ENCODE peak calls at places on chromosomes 5 and 9, in ten cellular contexts. A is activated naive CD4-positive, alpha-beta T cell; E is naive thymus-derived CD8-positive, alpha-beta T cell; T is stimulated activated CD4-positive, alpha-beta T cell treated with anti-CD3 and anti-CD28 coated beads, Interleukin-15, amount 100 ng/mL, for 1 hour; U is WTC11; S is T-helper 2 cell; P is GM19239; H is NCI-H1092; R is naive thymus-derived CD4-positive, alpha-beta T cell; Y is lower lobe of right lung. O is an unnamed sample.

GRCh38 chr5:171365351-171365750 is 22.3 kb upstream of the NPM1 start:
- DNase-seq in P (no peak), E (no peak), R (no peak), U (peak; percentile 34), S (no peak), H (no peak), A (no peak), Y (no peak), T (no peak), O (no peak)

GRCh38 chr9:68637020-68637419 is 68.0 kb upstream of the PIP5K1B start:
- DNase-seq in U (no peak), Y (no peak), R (no peak), E (no peak), A (no peak), S (no peak), P (no peak), T (no peak), H (no peak), O (no peak)

GRCh38 chr5:170429014-170429413 is 39.8 kb upstream of the KCNMB1 start:
- DNase-seq in A (no peak), E (no peak), U (no peak), S (no peak), R (no peak), P (no peak), Y (no peak), H (no peak), T (no peak), O (no peak)

GRCh38 chr9:70479880-70480291 is 65.4 kb upstream of the KLF9 start:
- DNase-seq in A (no peak), H (peak; percentile 57), T (no peak), U (peak; percentile 17), R (no peak), Y (peak; percentile 50), E (no peak), P (no peak), S (no peak), O (no peak)

GRCh38 chr5:94422819-94423218 is 195.6 kb downstream of the KIAA0825 start:
- DNase-seq in T (no peak), A (no peak), U (no peak), P (no peak), Y (no peak), R (no peak), S (no peak), E (no peak), H (no peak), O (no peak)

GRCh38 chr5:178104492-178104891 is 8.8 kb upstream of the N4BP3 start:
- DNase-seq in A (no peak), S (no peak), T (no peak), P (no peak), U (no peak), H (no peak), E (no peak), Y (no peak), R (no peak), O (no peak)

GRCh38 chr9:70012569-70012968 is 31.1 kb upstream of the MAMDC2 start:
- DNase-seq in T (no peak), E (no peak), R (no peak), U (no peak), Y (no peak), A (no peak), P (no peak), H (no peak), S (no peak), O (no peak)

GRCh38 chr5:134948929-134949328 is 18.8 kb upstream of the CATSPER3 start:
- DNase-seq in T (no peak), P (no peak), S (no peak), E (no peak), Y (no peak), A (no peak), U (no peak), R (no peak), H (no peak), O (peak; percentile 79)

GRCh38 chr5:89374144-89374784 is 491.3 kb upstream of the MEF2C start:
- DNase-seq in Y (no peak), H (peak; percentile 48), R (no peak), T (no peak), S (no peak), E (no peak), P (no peak), A (no peak), U (no peak), O (no peak)

GRCh38 chr5:177111720-177112394 is 21.7 kb upstream of the NSD1 start:
- DNase-seq in S (peak; percentile 51), R (peak; percentile 53), U (peak; percentile 94), Y (no peak), T (peak; percentile 52), E (peak; percentile 78), H (peak; percentile 17), A (peak; percentile 40), P (peak; percentile 75), O (peak; percentile 67)

GRCh38 chr9:136137321-136138054 is 18.8 kb upstream of the TMEM250 start:
- DNase-seq in S (no peak), Y (no peak), T (no peak), P (no peak), H (no peak), U (no peak), A (no peak), E (no peak), R (no peak), O (peak; percentile 29)

GRCh38 chr5:60334281-60334713 is 365.7 kb downstream of the DEPDC1B start:
- DNase-seq in Y (no peak), S (no peak), R (no peak), T (no peak), H (no peak), E (no peak), A (no peak), P (no peak), U (no peak), O (peak; percentile 76)

GRCh38 chr5:100553209-100553608 is 18.0 kb downstream of the FAM174A start:
- DNase-seq in R (no peak), H (no peak), E (no peak), S (no peak), P (no peak), U (no peak), A (no peak), T (no peak), Y (no peak), O (no peak)

GRCh38 chr5:142520885-142521284 is 165.0 kb downstream of the FGF1 start:
- DNase-seq in H (no peak), A (no peak), U (no peak), T (no peak), R (no peak), P (no peak), Y (no peak), S (no peak), E (no peak), O (no peak)

GRCh38 chr9:37197158-37198033 is 77.0 kb downstream of the ZCCHC7 start:
- DNase-seq in E (no peak), U (no peak), T (no peak), H (no peak), S (no peak), A (no peak), P (no peak), R (peak; percentile 12), Y (no peak), O (no peak)

GRCh38 chr9:38682713-38683112 is 37.2 kb downstream of the FAM240B start:
- DNase-seq in P (no peak), S (no peak), H (no peak), U (no peak), A (no peak), R (no peak), E (no peak), T (no peak), Y (no peak), O (no peak)

GRCh38 chr5:60092671-60093422 is 199.3 kb upstream of the PDE4D start:
- DNase-seq in S (no peak), Y (no peak), H (no peak), U (no peak), R (no peak), P (no peak), T (no peak), A (no peak), E (no peak), O (no peak)

GRCh38 chr5:80159133-80159815 is 96.6 kb downstream of the SERINC5 start:
- DNase-seq in P (no peak), E (no peak), Y (no peak), S (no peak), U (no peak), H (no peak), R (no peak), T (no peak), A (no peak), O (no peak)

GRCh38 chr5:16936150-16937022 is at the start of gene MYO10:
- DNase-seq in S (peak; percentile 13), R (peak; percentile 29), Y (peak; percentile 83), E (no peak), P (peak; percentile 78), U (peak; percentile 93), T (peak; percentile 55), H (peak; percentile 62), A (no peak), O (peak; percentile 96)

GRCh38 chr9:2771101-2771500 is 53.8 kb downstream of the KCNV2 start:
- DNase-seq in S (no peak), T (no peak), H (no peak), P (no peak), A (no peak), Y (no peak), E (no peak), U (no peak), R (no peak), O (no peak)

GRCh38 chr5:139562847-139563246 is 1.7 kb downstream of the UBE2D2 start:
- DNase-seq in P (no peak), E (no peak), Y (no peak), R (no peak), U (no peak), S (no peak), T (no peak), H (no peak), A (no peak), O (no peak)

GRCh38 chr9:129487658-129488483 is 133.0 kb downstream of the C9orf50 start:
- DNase-seq in Y (peak; percentile 71), S (peak; percentile 21), A (no peak), P (no peak), E (peak; percentile 72), H (peak; percentile 39), R (no peak), U (peak; percentile 57), T (no peak), O (peak; percentile 82)

O was measured in aorta.